ENCODE peak calls at places on chromosomes 16 and 17, in six cellular contexts. One of them, this sample, is unnamed.

GRCh38 chr17:59840908-59841666 is 51.7 kb downstream of the TUBD1 start:
- DNase-seq in NCI-H510A: no peak
- DNase-seq in stimulated activated CD8-positive, alpha-beta memory T cell treated with anti-CD3 and anti-CD28 coated beads, Interleukin-15, amount 100 ng/mL, for 1 hour: no peak
- DNase-seq in AG10803: peak
- DNase-seq in heart right ventricle: no peak
- DNase-seq in AG08395: no peak
- DNase-seq in this sample: no peak

GRCh38 chr16:81765111-81765919 is 13.8 kb upstream of the PLCG2 start:
- DNase-seq in NCI-H510A: no peak
- DNase-seq in AG08395: no peak
- DNase-seq in heart right ventricle: no peak
- DNase-seq in stimulated activated CD8-positive, alpha-beta memory T cell treated with anti-CD3 and anti-CD28 coated beads, Interleukin-15, amount 100 ng/mL, for 1 hour: no peak
- DNase-seq in AG10803: no peak
- DNase-seq in this sample: no peak

GRCh38 chr16:22206847-22207714 is 1.0 kb downstream of the EEF2K start:
- DNase-seq in stimulated activated CD8-positive, alpha-beta memory T cell treated with anti-CD3 and anti-CD28 coated beads, Interleukin-15, amount 100 ng/mL, for 1 hour: no peak
- DNase-seq in NCI-H510A: no peak
- DNase-seq in heart right ventricle: peak
- DNase-seq in AG10803: peak
- DNase-seq in AG08395: peak
- DNase-seq in this sample: peak

GRCh38 chr17:13209091-13209490 is 191.3 kb upstream of the ELAC2 start:
- DNase-seq in AG08395: no peak
- DNase-seq in stimulated activated CD8-positive, alpha-beta memory T cell treated with anti-CD3 and anti-CD28 coated beads, Interleukin-15, amount 100 ng/mL, for 1 hour: no peak
- DNase-seq in AG10803: no peak
- DNase-seq in heart right ventricle: no peak
- DNase-seq in NCI-H510A: no peak
- DNase-seq in this sample: no peak

GRCh38 chr17:82302498-82302963 is 14.9 kb downstream of the CD7 start:
- DNase-seq in heart right ventricle: no peak
- DNase-seq in stimulated activated CD8-positive, alpha-beta memory T cell treated with anti-CD3 and anti-CD28 coated beads, Interleukin-15, amount 100 ng/mL, for 1 hour: no peak
- DNase-seq in AG08395: no peak
- DNase-seq in NCI-H510A: no peak
- DNase-seq in AG10803: no peak
- DNase-seq in this sample: no peak

GRCh38 chr17:7261377-7262191 is 694 bp downstream of the CLDN7 start:
- DNase-seq in AG10803: no peak
- DNase-seq in stimulated activated CD8-positive, alpha-beta memory T cell treated with anti-CD3 and anti-CD28 coated beads, Interleukin-15, amount 100 ng/mL, for 1 hour: no peak
- DNase-seq in AG08395: no peak
- DNase-seq in NCI-H510A: no peak
- DNase-seq in heart right ventricle: no peak
- DNase-seq in this sample: no peak

GRCh38 chr16:79902351-79902750 is 301.8 kb upstream of the MAF start:
- DNase-seq in stimulated activated CD8-positive, alpha-beta memory T cell treated with anti-CD3 and anti-CD28 coated beads, Interleukin-15, amount 100 ng/mL, for 1 hour: no peak
- DNase-seq in AG10803: no peak
- DNase-seq in heart right ventricle: no peak
- DNase-seq in NCI-H510A: no peak
- DNase-seq in AG08395: no peak
- DNase-seq in this sample: no peak

GRCh38 chr17:8372422-8372821 is 4.1 kb downstream of the KRABD2 start:
- DNase-seq in NCI-H510A: no peak
- DNase-seq in heart right ventricle: no peak
- DNase-seq in AG08395: no peak
- DNase-seq in AG10803: no peak
- DNase-seq in stimulated activated CD8-positive, alpha-beta memory T cell treated with anti-CD3 and anti-CD28 coated beads, Interleukin-15, amount 100 ng/mL, for 1 hour: no peak
- DNase-seq in this sample: no peak

GRCh38 chr17:78737332-78737731 is 44.7 kb downstream of the CYTH1 start:
- DNase-seq in NCI-H510A: no peak
- DNase-seq in stimulated activated CD8-positive, alpha-beta memory T cell treated with anti-CD3 and anti-CD28 coated beads, Interleukin-15, amount 100 ng/mL, for 1 hour: no peak
- DNase-seq in AG08395: peak
- DNase-seq in heart right ventricle: no peak
- DNase-seq in AG10803: peak
- DNase-seq in this sample: no peak

GRCh38 chr16:75108792-75109731 is 7.5 kb downstream of the LDHD start:
- DNase-seq in stimulated activated CD8-positive, alpha-beta memory T cell treated with anti-CD3 and anti-CD28 coated beads, Interleukin-15, amount 100 ng/mL, for 1 hour: peak
- DNase-seq in AG08395: peak
- DNase-seq in heart right ventricle: peak
- DNase-seq in NCI-H510A: peak
- DNase-seq in AG10803: peak
- DNase-seq in this sample: peak

GRCh38 chr17:40320771-40321501 is 12.0 kb downstream of the RARA start:
- DNase-seq in AG10803: peak
- DNase-seq in heart right ventricle: peak
- DNase-seq in NCI-H510A: no peak
- DNase-seq in AG08395: no peak
- DNase-seq in stimulated activated CD8-positive, alpha-beta memory T cell treated with anti-CD3 and anti-CD28 coated beads, Interleukin-15, amount 100 ng/mL, for 1 hour: no peak
- DNase-seq in this sample: peak

GRCh38 chr16:19776147-19776546 is 58.1 kb downstream of the IQCK start:
- DNase-seq in heart right ventricle: no peak
- DNase-seq in NCI-H510A: no peak
- DNase-seq in stimulated activated CD8-positive, alpha-beta memory T cell treated with anti-CD3 and anti-CD28 coated beads, Interleukin-15, amount 100 ng/mL, for 1 hour: no peak
- DNase-seq in AG08395: no peak
- DNase-seq in AG10803: no peak
- DNase-seq in this sample: no peak

GRCh38 chr17:43979011-43979410 is 25.3 kb upstream of the PYY start:
- DNase-seq in AG10803: peak
- DNase-seq in heart right ventricle: no peak
- DNase-seq in NCI-H510A: no peak
- DNase-seq in AG08395: no peak
- DNase-seq in stimulated activated CD8-positive, alpha-beta memory T cell treated with anti-CD3 and anti-CD28 coated beads, Interleukin-15, amount 100 ng/mL, for 1 hour: no peak
- DNase-seq in this sample: no peak

GRCh38 chr17:252456-252855 is 71.0 kb upstream of the DOC2B start:
- DNase-seq in NCI-H510A: no peak
- DNase-seq in heart right ventricle: no peak
- DNase-seq in AG10803: no peak
- DNase-seq in stimulated activated CD8-positive, alpha-beta memory T cell treated with anti-CD3 and anti-CD28 coated beads, Interleukin-15, amount 100 ng/mL, for 1 hour: no peak
- DNase-seq in AG08395: no peak
- DNase-seq in this sample: no peak

GRCh38 chr16:87047221-87048037 is 269.8 kb downstream of the C16orf95 start:
- DNase-seq in heart right ventricle: no peak
- DNase-seq in NCI-H510A: no peak
- DNase-seq in AG10803: no peak
- DNase-seq in stimulated activated CD8-positive, alpha-beta memory T cell treated with anti-CD3 and anti-CD28 coated beads, Interleukin-15, amount 100 ng/mL, for 1 hour: no peak
- DNase-seq in AG08395: no peak
- DNase-seq in this sample: no peak

GRCh38 chr17:39169101-39169500 is 3.1 kb upstream of the ARL5C start:
- DNase-seq in heart right ventricle: no peak
- DNase-seq in stimulated activated CD8-positive, alpha-beta memory T cell treated with anti-CD3 and anti-CD28 coated beads, Interleukin-15, amount 100 ng/mL, for 1 hour: no peak
- DNase-seq in AG10803: no peak
- DNase-seq in NCI-H510A: no peak
- DNase-seq in AG08395: no peak
- DNase-seq in this sample: no peak

GRCh38 chr17:82212331-82213250 is at the start of gene CCDC57:
- DNase-seq in NCI-H510A: no peak
- DNase-seq in heart right ventricle: peak
- DNase-seq in stimulated activated CD8-positive, alpha-beta memory T cell treated with anti-CD3 and anti-CD28 coated beads, Interleukin-15, amount 100 ng/mL, for 1 hour: no peak
- DNase-seq in AG10803: peak
- DNase-seq in AG08395: peak
- DNase-seq in this sample: peak

GRCh38 chr17:75182319-75182568 is 515 bp downstream of the SUMO2 start:
- DNase-seq in stimulated activated CD8-positive, alpha-beta memory T cell treated with anti-CD3 and anti-CD28 coated beads, Interleukin-15, amount 100 ng/mL, for 1 hour: no peak
- DNase-seq in NCI-H510A: peak
- DNase-seq in AG08395: no peak
- DNase-seq in AG10803: no peak
- DNase-seq in heart right ventricle: no peak
- DNase-seq in this sample: no peak

GRCh38 chr17:80899402-80900268 is 92.0 kb upstream of the CHMP6 start:
- DNase-seq in AG08395: peak
- DNase-seq in stimulated activated CD8-positive, alpha-beta memory T cell treated with anti-CD3 and anti-CD28 coated beads, Interleukin-15, amount 100 ng/mL, for 1 hour: peak
- DNase-seq in AG10803: no peak
- DNase-seq in NCI-H510A: peak
- DNase-seq in heart right ventricle: no peak
- DNase-seq in this sample: no peak

This sample was measured in psoas muscle.